ENCODE peak calls at places on chromosomes 11 and 22, in seven cellular contexts. T is HepG2, B is HCT116, C is GM12878, D is WTC11, K is K562, N is H1. G is an unnamed sample.

GRCh38 chr11:1072116-1072820 is 2.4 kb upstream of the MUC2 start:
- DNase-seq in T (no peak), B (peak; percentile 32), C (no peak), D (peak; percentile 8), K (peak; percentile 40), N (no peak), G (no peak)

GRCh38 chr22:25668437-25668836 is 73.6 kb upstream of the MYO18B start:
- DNase-seq in T (peak; percentile 92), B (no peak), C (no peak), D (no peak), K (no peak), N (no peak), G (no peak)

GRCh38 chr11:87306260-87306861 is 268.6 kb downstream of the TMEM135 start:
- DNase-seq in T (no peak), B (no peak), C (no peak), D (no peak), K (no peak), N (no peak), G (no peak)

GRCh38 chr11:130829801-130830562 is 86.3 kb downstream of the SNX19 start:
- DNase-seq in T (no peak), B (no peak), C (no peak), D (no peak), K (no peak), N (no peak), G (no peak)

GRCh38 chr11:62805991-62806441 is 776 bp upstream of the NXF1 start:
- DNase-seq in T (no peak), B (no peak), C (no peak), D (no peak), K (peak; percentile 37), N (no peak), G (no peak)

GRCh38 chr11:76030286-76030685 is 176.0 kb downstream of the WNT11 start:
- DNase-seq in T (peak; percentile 54), B (no peak), C (no peak), D (no peak), K (no peak), N (no peak), G (no peak)

GRCh38 chr11:128707671-128708070 is 13.8 kb downstream of the FLI1 start:
- DNase-seq in T (no peak), B (no peak), C (no peak), D (no peak), K (no peak), N (no peak), G (no peak)

GRCh38 chr22:22024440-22024839 is 41.9 kb upstream of the TOP3B start:
- DNase-seq in T (no peak), B (no peak), C (no peak), D (no peak), K (no peak), N (no peak), G (no peak)

GRCh38 chr22:31346255-31346732 is at the start of gene PATZ1:
- DNase-seq in T (peak; percentile 91), B (peak; percentile 51), C (no peak), D (peak; percentile 72), K (peak; percentile 67), N (peak; percentile 61), G (peak; percentile 82)

GRCh38 chr22:31343235-31344191 is 2.6 kb downstream of the PATZ1 start:
- DNase-seq in T (no peak), B (no peak), C (no peak), D (peak; percentile 76), K (no peak), N (peak; percentile 68), G (no peak)

GRCh38 chr22:31342389-31343125 is 3.6 kb downstream of the PATZ1 start:
- DNase-seq in T (no peak), B (no peak), C (no peak), D (peak; percentile 43), K (no peak), N (no peak), G (no peak)

GRCh38 chr22:31345331-31346254 is 553 bp downstream of the PATZ1 start:
- DNase-seq in T (peak; percentile 70), B (peak; percentile 68), C (peak; percentile 39), D (peak; percentile 90), K (peak; percentile 91), N (peak; percentile 53), G (peak; percentile 97)

DNA sequence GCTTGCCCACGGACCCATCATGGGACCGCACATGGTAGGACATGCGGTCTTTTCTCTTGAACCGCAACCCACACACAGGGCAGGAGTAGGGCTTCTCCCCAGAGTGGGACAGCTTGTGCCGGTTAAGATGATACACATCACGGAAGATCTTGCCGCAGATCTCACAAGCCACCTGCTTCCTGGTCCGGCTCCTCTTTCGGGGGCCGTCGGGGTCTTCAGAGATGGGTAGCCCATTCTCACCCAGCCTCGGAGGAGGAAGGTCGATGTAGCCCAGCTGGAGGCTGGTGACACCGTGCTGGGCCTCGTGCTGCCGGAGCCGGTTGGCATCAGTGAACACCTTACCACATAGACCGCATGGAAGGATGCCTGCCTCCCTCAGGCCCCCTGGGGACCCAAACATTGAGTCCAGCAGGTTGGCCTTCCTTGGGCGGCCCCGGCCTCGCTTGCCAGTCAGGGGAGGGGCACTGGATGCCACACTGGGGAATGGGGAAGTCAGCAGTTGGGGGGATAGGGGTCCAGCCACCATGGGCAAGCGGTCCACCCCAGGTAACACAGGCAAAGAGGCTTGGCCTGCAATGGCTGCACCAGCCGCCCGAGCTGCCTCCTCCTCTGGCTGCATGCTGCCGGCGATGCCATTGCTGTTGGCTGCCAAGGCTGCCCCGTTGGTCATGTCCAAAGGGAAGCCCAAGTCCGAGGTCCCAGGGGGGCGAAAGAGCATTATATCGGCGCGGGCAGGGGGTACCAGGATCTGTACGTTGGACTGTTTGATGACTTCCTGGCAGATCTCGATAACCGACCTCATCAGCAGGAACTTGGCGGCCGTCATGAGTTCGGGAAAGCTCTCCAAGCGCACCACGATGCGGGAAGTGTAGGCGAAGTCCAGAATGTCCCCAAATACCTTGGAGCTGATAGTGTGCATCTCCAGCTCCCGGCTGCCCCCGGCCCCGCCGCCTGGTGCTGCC is 1.5 kb downstream of the PATZ1 start:
- DNase-seq in T (no peak), B (no peak), C (no peak), D (peak; percentile 20), K (no peak), N (no peak), G (no peak)
- TF ChIP-seq SP1 in T (no peak), B (no peak), C (no peak), D (no peak), K (no peak), N (no peak), G (no peak)

DNA sequence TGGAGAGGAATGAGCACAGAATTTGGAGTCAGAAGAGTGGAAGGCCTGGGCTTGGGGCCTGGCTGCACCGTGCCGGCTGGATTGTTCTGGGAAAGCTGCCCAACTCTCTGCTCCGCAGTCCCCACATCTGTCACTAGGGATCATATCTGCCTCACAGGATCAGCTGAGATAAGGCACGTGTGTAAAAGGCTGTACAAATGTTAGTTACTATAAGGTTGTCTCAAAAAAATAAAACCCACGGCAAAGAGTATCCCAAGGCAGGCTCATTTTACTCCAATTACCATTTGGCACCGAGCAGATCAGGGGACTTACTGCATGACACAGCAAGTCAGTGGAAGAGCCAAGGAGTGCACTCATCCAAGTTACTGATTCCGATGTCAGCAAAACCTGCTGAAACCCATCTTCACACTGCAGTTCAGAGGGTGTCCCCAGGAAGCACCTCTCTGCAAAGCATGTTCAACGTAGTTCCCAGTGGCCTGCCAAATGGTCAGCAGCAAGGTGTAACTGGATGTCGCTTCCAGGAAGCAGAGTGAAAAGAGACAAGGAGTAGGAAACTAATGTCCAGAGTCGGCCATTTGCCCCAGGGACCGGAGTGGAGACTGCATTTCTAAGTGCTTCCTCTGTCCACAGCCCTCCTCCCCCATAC is 18.1 kb upstream of the MRTFA start:
- DNase-seq in T (no peak), B (no peak), C (no peak), D (no peak), K (peak; percentile 31), N (no peak), G (no peak)
- TF ChIP-seq SP1 in T (no peak), B (no peak), C (no peak), D (no peak), K (no peak), N (no peak), G (no peak)

GRCh38 chr11:126973051-126973450 is 27.5 kb downstream of the KIRREL3 start:
- DNase-seq in T (no peak), B (no peak), C (no peak), D (no peak), K (no peak), N (no peak), G (no peak)

GRCh38 chr11:126971305-126971704 is 29.3 kb downstream of the KIRREL3 start:
- DNase-seq in T (no peak), B (no peak), C (no peak), D (no peak), K (no peak), N (no peak), G (no peak)

GRCh38 chr11:126968915-126969314 is 31.7 kb downstream of the KIRREL3 start:
- DNase-seq in T (no peak), B (no peak), C (no peak), D (peak; percentile 78), K (no peak), N (peak; percentile 44), G (peak; percentile 11)

GRCh38 chr11:126965331-126965730 is 35.2 kb downstream of the KIRREL3 start:
- DNase-seq in T (no peak), B (no peak), C (no peak), D (no peak), K (no peak), N (no peak), G (no peak)

DNA sequence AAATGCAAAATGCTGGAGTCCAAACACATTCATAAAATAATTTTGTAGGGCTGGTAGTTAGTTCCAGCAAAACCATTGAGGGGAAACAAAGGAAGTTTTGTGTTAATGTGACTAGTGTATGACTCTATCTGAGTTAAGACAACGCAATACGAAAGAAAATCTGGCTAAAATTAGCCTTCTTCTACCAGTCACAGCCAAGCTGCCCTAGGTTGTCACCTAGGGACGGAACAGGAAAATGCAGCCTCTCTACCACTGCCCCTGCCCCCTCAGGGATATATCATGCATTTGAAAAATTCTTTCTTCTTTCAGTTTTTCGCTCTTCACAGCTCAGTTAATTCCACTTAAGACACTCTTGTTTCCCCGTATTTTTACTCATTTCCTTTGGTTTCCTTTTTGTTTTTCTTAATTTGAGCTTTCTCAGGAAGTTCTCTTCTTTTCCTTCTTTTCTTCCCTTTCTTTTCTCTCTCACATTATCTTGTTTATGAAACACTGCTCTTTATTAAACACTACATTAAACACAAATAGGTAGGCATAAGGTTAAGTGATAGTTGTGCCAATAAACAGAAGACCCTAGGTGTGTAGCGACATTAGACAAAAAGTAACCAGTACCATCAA is 30.6 kb downstream of the KIRREL3 start:
- DNase-seq in T (no peak), B (no peak), C (no peak), D (peak; percentile 33), K (no peak), N (no peak), G (peak; percentile 28)
- TF ChIP-seq SP1 in T (no peak), B (no peak), C (no peak), D (no peak), K (no peak), N (no peak), G (no peak)

GRCh38 chr22:28181332-28181731 is 262.3 kb upstream of the PITPNB start:
- DNase-seq in T (no peak), B (no peak), C (no peak), D (no peak), K (no peak), N (no peak), G (no peak)

GRCh38 chr22:28180804-28181203 is 261.7 kb upstream of the PITPNB start:
- DNase-seq in T (no peak), B (no peak), C (no peak), D (no peak), K (no peak), N (no peak), G (no peak)

GRCh38 chr22:28183078-28183870 is 264.2 kb upstream of the PITPNB start:
- DNase-seq in T (no peak), B (no peak), C (no peak), D (no peak), K (no peak), N (no peak), G (no peak)

GRCh38 chr22:28175730-28176492 is 256.9 kb upstream of the PITPNB start:
- DNase-seq in T (no peak), B (no peak), C (no peak), D (no peak), K (no peak), N (no peak), G (no peak)

GRCh38 chr22:28179392-28179791 is 260.3 kb upstream of the PITPNB start:
- DNase-seq in T (no peak), B (no peak), C (no peak), D (no peak), K (no peak), N (no peak), G (no peak)
- TF ChIP-seq SP1 in T (no peak), B (no peak), C (no peak), D (no peak), K (no peak), N (no peak), G (no peak)